ENCODE peak calls at places on chromosomes 11 and 22, in five cellular contexts. A is fibroblast of mammary gland, B is GM12865, H is choroid plexus epithelial cell, S is BE2C. R is an unnamed sample.

GRCh38 chr22:50177537-50178470 is 7.3 kb downstream of the PANX2 start:
- DNase-seq in A (no peak), B (no peak), H (no peak), S (no peak), R (peak)

GRCh38 chr11:27619039-27619438 is 81.2 kb downstream of the BDNF start:
- DNase-seq in A (peak), B (no peak), H (no peak), S (no peak), R (no peak)

GRCh38 chr22:25700996-25701815 is 40.8 kb upstream of the MYO18B start:
- DNase-seq in A (peak), B (no peak), H (peak), S (peak), R (no peak)

GRCh38 chr11:133920109-133920990 is 36.4 kb downstream of the IGSF9B start:
- DNase-seq in A (no peak), B (no peak), H (no peak), S (no peak), R (no peak)

GRCh38 chr22:46479046-46479445 is 58.4 kb downstream of the CELSR1 start:
- DNase-seq in A (no peak), B (no peak), H (no peak), S (no peak), R (peak)

GRCh38 chr22:27801616-27802388 is at the start of gene MN1:
- DNase-seq in A (peak), B (peak), H (peak), S (no peak), R (peak)

GRCh38 chr11:41274831-41275230 is 184.6 kb downstream of the LRRC4C start:
- DNase-seq in A (no peak), B (no peak), H (no peak), S (no peak), R (no peak)

GRCh38 chr22:17501679-17502285 is 61.5 kb upstream of the SLC25A18 start:
- DNase-seq in A (peak), B (peak), H (peak), S (peak), R (no peak)

GRCh38 chr22:38789606-38790005 is 4.3 kb downstream of the DNAL4 start:
- DNase-seq in A (no peak), B (no peak), H (no peak), S (no peak), R (no peak)

GRCh38 chr11:21988477-21988876 is 204.4 kb upstream of the ANO5 start:
- DNase-seq in A (no peak), B (no peak), H (peak), S (no peak), R (no peak)

GRCh38 chr11:120131941-120132644 is 5.8 kb downstream of the TRIM29 start:
- DNase-seq in A (no peak), B (no peak), H (no peak), S (peak), R (peak)

GRCh38 chr22:16960220-16960883 is 47.7 kb downstream of the GAB4 start:
- DNase-seq in A (no peak), B (no peak), H (no peak), S (no peak), R (no peak)

GRCh38 chr11:27694992-27695391 is 5.3 kb downstream of the BDNF start:
- DNase-seq in A (peak), B (no peak), H (peak), S (no peak), R (no peak)

GRCh38 chr22:29702931-29703594 is 16.7 kb upstream of the CABP7 start:
- DNase-seq in A (no peak), B (peak), H (no peak), S (no peak), R (no peak)

GRCh38 chr11:91998466-91998865 is 226.2 kb upstream of the FAT3 start:
- DNase-seq in A (no peak), B (no peak), H (no peak), S (no peak), R (no peak)

GRCh38 chr11:3359092-3359824 is 19.7 kb downstream of the ZNF195 start:
- DNase-seq in A (peak), B (no peak), H (no peak), S (no peak), R (no peak)

GRCh38 chr11:128323381-128323780 is 264.0 kb downstream of the ETS1 start:
- DNase-seq in A (peak), B (peak), H (peak), S (no peak), R (no peak)

GRCh38 chr11:35658028-35658948 is 4.3 kb upstream of the TRIM44 start:
- DNase-seq in A (no peak), B (no peak), H (peak), S (no peak), R (no peak)

GRCh38 chr22:31659246-31659645 is 2.8 kb downstream of the PISD start:
- DNase-seq in A (no peak), B (no peak), H (no peak), S (no peak), R (no peak)

GRCh38 chr22:38461414-38462081 is 6.3 kb upstream of the KDELR3 start:
- DNase-seq in A (peak), B (peak), H (peak), S (peak), R (peak)

DNA sequence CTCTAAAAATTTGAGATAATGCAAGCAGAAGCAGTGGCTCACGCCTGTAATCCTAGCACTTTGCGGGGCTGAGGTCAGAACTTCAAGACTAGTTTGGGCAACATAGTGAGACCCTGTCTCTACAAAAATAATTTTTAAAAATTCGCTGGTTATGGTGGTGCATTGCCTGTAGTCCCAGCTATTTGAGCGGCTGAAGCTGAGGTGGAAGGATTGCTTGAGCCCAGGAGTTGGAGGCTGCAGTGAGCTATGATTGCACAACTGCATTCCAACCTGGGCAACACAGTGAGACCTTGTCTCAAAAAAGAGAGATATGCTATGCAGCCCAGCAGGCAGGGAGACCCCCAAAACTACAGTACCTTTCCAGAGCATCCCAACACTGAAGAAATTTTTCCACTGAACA is 2.3 kb downstream of the CTSC start:
- DNase-seq in A (no peak), B (no peak), H (no peak), S (no peak), R (no peak)
- TF ChIP-seq CTCF in A (no peak), B (no peak), H (no peak), S (no peak), R (no peak)

DNA sequence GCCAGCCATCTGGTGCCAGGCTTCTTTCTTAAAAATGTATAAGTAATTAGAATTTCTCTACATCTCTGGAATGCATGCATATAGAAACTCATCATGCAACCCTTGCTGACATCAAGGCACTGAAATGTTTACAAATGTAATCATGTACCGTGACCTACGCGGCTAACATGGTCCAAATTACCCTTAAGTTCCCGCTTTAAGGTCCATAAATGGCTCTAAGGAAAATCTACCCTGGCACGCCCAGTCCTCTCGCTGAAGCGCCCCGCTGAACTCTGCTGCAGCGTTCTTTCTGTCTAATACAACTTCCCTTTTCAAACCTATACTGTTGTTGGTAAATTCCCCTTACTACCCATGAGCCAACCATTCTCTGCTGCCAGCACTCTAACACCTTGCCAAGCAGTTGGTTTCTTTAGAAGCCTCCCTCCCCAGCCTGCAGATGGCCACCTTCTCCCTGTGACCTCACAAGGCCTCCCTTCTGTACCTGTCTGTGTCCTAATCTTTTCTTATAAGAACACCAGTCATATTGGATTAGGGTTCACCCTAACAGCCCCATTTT is 13.5 kb upstream of the HMOX1 start:
- DNase-seq in A (no peak), B (peak), H (no peak), S (no peak), R (no peak)
- TF ChIP-seq CTCF in A (no peak), B (no peak), H (no peak), S (no peak), R (no peak)

DNA sequence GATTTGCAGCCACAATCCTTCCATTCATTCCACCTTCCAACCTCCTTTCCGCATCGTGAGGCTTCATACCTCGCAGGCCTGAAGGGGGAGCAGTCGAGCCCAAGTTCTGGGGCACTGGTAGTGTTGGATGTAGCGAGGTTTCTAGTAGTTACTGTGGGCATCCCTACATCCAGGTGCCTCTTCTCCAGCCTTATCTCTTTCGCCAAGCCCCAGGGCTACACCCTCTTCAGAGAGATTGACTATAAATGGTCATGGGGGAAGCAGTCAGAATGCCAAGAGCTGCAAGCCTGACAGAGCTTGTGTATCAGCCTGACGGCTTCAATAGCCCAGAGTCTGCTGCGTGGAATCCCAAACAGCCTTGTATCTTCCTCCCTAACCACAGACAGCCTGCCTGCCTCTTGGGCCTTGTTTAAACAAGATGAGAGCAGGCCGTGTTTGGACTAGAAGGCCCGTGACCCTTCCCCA is 28.9 kb downstream of the CLMP start:
- DNase-seq in A (peak), B (peak), H (peak), S (peak), R (peak)
- TF ChIP-seq CTCF in A (peak), B (peak), H (peak), S (peak), R (peak)

DNA sequence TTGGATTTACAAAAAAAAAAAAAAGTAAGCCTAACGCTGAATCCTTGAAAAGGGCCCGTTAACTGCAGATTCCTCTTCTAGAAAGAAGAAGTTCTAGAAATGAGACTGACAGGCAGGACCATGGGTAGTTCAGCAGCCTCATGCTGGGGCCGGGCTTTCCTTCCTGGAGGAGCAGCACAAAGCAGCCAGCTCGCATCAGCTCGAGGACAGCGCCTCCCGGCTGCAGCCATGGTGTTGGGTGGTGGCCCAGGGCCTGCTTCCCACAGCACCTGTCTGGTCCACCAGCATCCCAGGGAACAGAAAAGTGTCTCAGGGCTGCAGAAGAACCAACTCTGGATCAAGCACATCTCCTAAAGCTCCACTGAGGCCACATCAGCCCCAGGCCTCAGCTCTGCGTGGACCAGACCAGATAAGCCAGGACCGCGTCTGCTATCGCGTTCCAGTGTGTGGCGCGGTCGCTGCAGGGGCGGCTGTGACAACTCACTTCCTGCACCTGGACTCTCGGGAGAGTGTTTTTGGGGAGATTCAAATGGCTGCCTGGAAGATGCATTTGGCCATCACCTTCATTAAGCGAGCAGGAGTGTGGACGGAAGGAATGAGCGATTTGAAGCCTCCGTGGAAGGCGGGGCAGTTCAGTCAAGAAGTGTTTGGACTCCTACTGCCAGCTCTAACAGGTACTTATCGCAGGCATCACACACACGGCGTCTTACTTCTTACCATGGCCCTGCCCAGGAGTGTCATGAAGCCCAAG is 53.5 kb downstream of the MYH9 start:
- DNase-seq in A (no peak), B (no peak), H (no peak), S (peak), R (no peak)
- TF ChIP-seq CTCF in A (no peak), B (no peak), H (peak), S (peak), R (no peak)

DNA sequence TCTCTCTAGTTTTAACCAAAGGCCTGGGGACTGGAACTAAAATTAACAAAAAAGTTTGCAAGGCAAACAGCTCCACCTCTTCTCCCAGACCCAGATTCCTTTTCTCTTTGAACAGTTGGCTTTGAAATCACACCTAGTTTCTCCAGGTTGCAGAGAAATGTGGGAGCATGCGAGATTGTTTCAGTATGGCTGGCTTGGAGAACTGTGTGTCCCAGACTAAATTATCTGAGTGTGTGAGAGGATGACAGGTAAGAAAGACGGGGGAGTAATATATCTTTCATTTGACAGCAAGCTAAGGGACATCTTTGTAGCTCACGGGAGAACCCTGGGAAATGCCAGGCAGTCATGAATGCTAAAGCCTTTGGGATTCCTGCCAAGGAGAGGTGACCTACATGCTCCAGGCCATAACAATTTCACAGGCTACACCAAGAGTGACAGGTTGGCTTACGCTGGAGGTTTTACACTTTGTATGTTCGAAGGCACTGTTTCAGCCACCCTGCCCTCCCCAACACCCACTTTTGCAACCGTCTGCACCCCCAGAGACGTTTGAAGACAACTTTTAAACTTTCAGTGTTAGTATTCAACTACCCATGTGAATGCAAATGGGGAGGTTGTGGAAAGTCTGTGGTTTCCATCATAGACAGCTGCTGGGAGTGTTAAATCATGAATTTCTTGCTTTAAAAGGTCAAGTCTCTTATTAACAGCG is 109.3 kb upstream of the SNX19 start:
- DNase-seq in A (no peak), B (peak), H (no peak), S (no peak), R (no peak)
- TF ChIP-seq CTCF in A (no peak), B (no peak), H (no peak), S (no peak), R (no peak)

GRCh38 chr11:16191212-16191851 is 165.0 kb downstream of the SOX6 start:
- DNase-seq in A (no peak), B (peak), H (no peak), S (no peak), R (no peak)
- TF ChIP-seq CTCF in A (no peak), B (no peak), H (no peak), S (peak), R (no peak)